ENCODE peak calls at places on chromosomes 1 and 21, in seven cellular contexts. G is RWPE1, Q is adrenal gland, A is GM23248, X is KG1, S is BJ, K is T-helper 9 cell. L is an unnamed sample.
A peak's percentile ranks its signal among the peaks of the same experiment; 100 is the strongest.

GRCh38 chr1:54408701-54409066 is 2.5 kb upstream of the SSBP3 start:
- DNase-seq in A (no peak), Q (no peak), S (no peak), K (no peak), G (no peak), X (no peak), L (no peak)

GRCh38 chr1:201800246-201800645 is 28.7 kb upstream of the IPO9 start:
- DNase-seq in K (no peak), X (no peak), Q (no peak), A (no peak), S (no peak), G (no peak), L (no peak)

GRCh38 chr1:33334081-33334552 is 13.2 kb upstream of the A3GALT2 start:
- DNase-seq in Q (peak; percentile 94), A (peak; percentile 90), S (no peak), G (no peak), X (no peak), K (no peak), L (no peak)

GRCh38 chr1:81220614-81221071 is 580.1 kb upstream of the ADGRL2 start:
- DNase-seq in Q (no peak), A (no peak), G (no peak), K (no peak), S (no peak), X (no peak), L (no peak)

GRCh38 chr21:16179732-16180131 is 449.9 kb downstream of the USP25 start:
- DNase-seq in X (no peak), G (no peak), Q (no peak), K (no peak), S (no peak), A (no peak), L (no peak)

GRCh38 chr1:6490181-6491075 is 1.0 kb downstream of the PLEKHG5 start:
- DNase-seq in K (peak; percentile 39), G (peak; percentile 71), X (no peak), A (peak; percentile 85), Q (peak; percentile 74), S (no peak), L (peak; percentile 75)

GRCh38 chr1:79190074-79190473 is 183.5 kb upstream of the ADGRL4 start:
- DNase-seq in K (no peak), S (no peak), G (no peak), A (no peak), Q (no peak), X (no peak), L (no peak)

GRCh38 chr1:210681158-210681557 is 352.5 kb downstream of the HHAT start:
- DNase-seq in K (no peak), G (no peak), Q (no peak), X (peak; percentile 30), S (peak; percentile 18), A (peak; percentile 9), L (no peak)

GRCh38 chr1:15423355-15424077 is 13.8 kb downstream of the EFHD2 start:
- DNase-seq in K (no peak), Q (peak; percentile 12), X (no peak), S (no peak), G (no peak), A (no peak), L (no peak)